ENCODE peak calls at places on chromosomes 13 and 19, in seven cellular contexts. R, A, U, M, L, Y and P are unnamed samples.

GRCh38 chr13:44368062-44368591 is 5.5 kb upstream of the SERP2 start:
- DNase-seq in R (no peak), A (peak), U (no peak), M (no peak), L (peak), Y (no peak), P (no peak)

GRCh38 chr13:86974251-86974994 is 696.7 kb upstream of the SLITRK5 start:
- DNase-seq in R (no peak), A (no peak), U (no peak), M (no peak), L (no peak), Y (no peak), P (no peak)

GRCh38 chr19:49338691-49339363 is 3.6 kb downstream of the CD37 start:
- DNase-seq in R (no peak), A (peak), U (no peak), M (no peak), L (peak), Y (peak), P (peak)

GRCh38 chr13:114120486-114121430 is 11.7 kb downstream of the RASA3 start:
- DNase-seq in R (no peak), A (no peak), U (no peak), M (no peak), L (no peak), Y (no peak), P (no peak)

GRCh38 chr13:33918199-33918932 is 100.4 kb downstream of the RFC3 start:
- DNase-seq in R (no peak), A (no peak), U (no peak), M (no peak), L (peak), Y (no peak), P (no peak)

GRCh38 chr13:76921516-76921915 is 26.8 kb upstream of the ACOD1 start:
- DNase-seq in R (no peak), A (no peak), U (no peak), M (no peak), L (no peak), Y (no peak), P (no peak)

GRCh38 chr13:43848250-43848649 is 31.3 kb downstream of the CCDC122 start:
- DNase-seq in R (no peak), A (no peak), U (no peak), M (no peak), L (peak), Y (no peak), P (no peak)

GRCh38 chr19:49591731-49592485 is 926 bp downstream of the PRR12 start:
- DNase-seq in R (no peak), A (peak), U (peak), M (peak), L (peak), Y (peak), P (peak)

GRCh38 chr19:15154002-15154612 is 46.7 kb downstream of the NOTCH3 start:
- DNase-seq in R (no peak), A (peak), U (no peak), M (no peak), L (peak), Y (no peak), P (peak)

GRCh38 chr19:58544591-58545285 is 874 bp downstream of the TRIM28 start:
- DNase-seq in R (peak), A (peak), U (no peak), M (no peak), L (peak), Y (no peak), P (peak)

GRCh38 chr19:45790942-45791341 is 1.7 kb downstream of the DMWD start:
- DNase-seq in R (no peak), A (no peak), U (no peak), M (no peak), L (no peak), Y (no peak), P (no peak)

GRCh38 chr13:86020350-86021002 is 221.3 kb upstream of the SLITRK6 start:
- DNase-seq in R (no peak), A (no peak), U (no peak), M (no peak), L (no peak), Y (peak), P (no peak)

GRCh38 chr19:41734585-41734984 is 20.7 kb upstream of the CEACAM6 start:
- DNase-seq in R (no peak), A (no peak), U (peak), M (no peak), L (no peak), Y (peak), P (no peak)

GRCh38 chr13:45249662-45250061 is 48.8 kb upstream of the KCTD4 start:
- DNase-seq in R (no peak), A (no peak), U (no peak), M (no peak), L (no peak), Y (no peak), P (no peak)

GRCh38 chr13:20465218-20465879 is 60.3 kb downstream of the CRYL1 start:
- DNase-seq in R (no peak), A (no peak), U (no peak), M (no peak), L (peak), Y (peak), P (no peak)

GRCh38 chr19:4652075-4652474 is 12.8 kb downstream of the TNFAIP8L1 start:
- DNase-seq in R (no peak), A (no peak), U (no peak), M (no peak), L (no peak), Y (no peak), P (no peak)

GRCh38 chr19:29547981-29548380 is 22.2 kb downstream of the VSTM2B start:
- DNase-seq in R (no peak), A (no peak), U (no peak), M (no peak), L (no peak), Y (no peak), P (no peak)

GRCh38 chr13:74114202-74114601 is 20.0 kb downstream of the KLF12 start:
- DNase-seq in R (no peak), A (no peak), U (no peak), M (no peak), L (peak), Y (no peak), P (no peak)

GRCh38 chr13:40072663-40073120 is 417.2 kb downstream of the COG6 start:
- DNase-seq in R (no peak), A (no peak), U (no peak), M (no peak), L (no peak), Y (no peak), P (no peak)

GRCh38 chr19:1221141-1221903 is 15.7 kb downstream of the STK11 start:
- DNase-seq in R (no peak), A (no peak), U (no peak), M (no peak), L (peak), Y (no peak), P (no peak)

GRCh38 chr19:49850221-49850486 is 805 bp upstream of the PTOV1 start:
- DNase-seq in R (no peak), A (no peak), U (no peak), M (no peak), L (no peak), Y (no peak), P (no peak)

GRCh38 chr19:48397263-48397635 is 3.8 kb downstream of the GRIN2D start:
- DNase-seq in R (no peak), A (no peak), U (no peak), M (no peak), L (no peak), Y (no peak), P (no peak)

GRCh38 chr19:35153701-35154534 is 617 bp upstream of the FXYD5 start:
- DNase-seq in R (peak), A (peak), U (no peak), M (peak), L (peak), Y (peak), P (peak)

GRCh38 chr19:17834350-17835181 is 13.2 kb downstream of the JAK3 start:
- DNase-seq in R (no peak), A (peak), U (no peak), M (no peak), L (no peak), Y (no peak), P (peak)

GRCh38 chr19:42433503-42434260 is 6.5 kb upstream of the LIPE start:
- DNase-seq in R (peak), A (peak), U (no peak), M (peak), L (peak), Y (no peak), P (peak)

GRCh38 chr13:43289458-43290255 is 266.3 kb downstream of the DNAJC15 start:
- DNase-seq in R (no peak), A (no peak), U (no peak), M (no peak), L (no peak), Y (peak), P (no peak)

GRCh38 chr13:110126391-110126961 is 180.5 kb downstream of the COL4A1 start:
- DNase-seq in R (no peak), A (peak), U (no peak), M (no peak), L (peak), Y (peak), P (peak)

GRCh38 chr13:76820759-76821158 is 65.4 kb downstream of the KCTD12 start:
- DNase-seq in R (no peak), A (no peak), U (no peak), M (no peak), L (peak), Y (no peak), P (peak)

GRCh38 chr13:95707035-95707434 is 30.1 kb downstream of the DNAJC3 start:
- DNase-seq in R (no peak), A (no peak), U (no peak), M (no peak), L (no peak), Y (no peak), P (no peak)

GRCh38 chr13:98174995-98175394 is 2.1 kb downstream of the RNF113B start:
- DNase-seq in R (no peak), A (no peak), U (no peak), M (no peak), L (no peak), Y (no peak), P (no peak)

GRCh38 chr13:40334031-40334430 is 332.4 kb downstream of the FOXO1 start:
- DNase-seq in R (no peak), A (no peak), U (no peak), M (no peak), L (no peak), Y (no peak), P (no peak)

GRCh38 chr19:48413879-48414623 is 20.6 kb downstream of the GRIN2D start:
- DNase-seq in R (no peak), A (peak), U (no peak), M (no peak), L (peak), Y (no peak), P (peak)

GRCh38 chr19:6322284-6322683 is 11.1 kb downstream of the ACER1 start:
- DNase-seq in R (no peak), A (no peak), U (no peak), M (no peak), L (no peak), Y (no peak), P (no peak)

GRCh38 chr19:35509018-35509652 is 4.3 kb downstream of the DMKN start:
- DNase-seq in R (peak), A (peak), U (no peak), M (no peak), L (no peak), Y (peak), P (peak)

GRCh38 chr13:40780822-40781401 is 8.5 kb upstream of the SLC25A15 start:
- DNase-seq in R (no peak), A (peak), U (no peak), M (no peak), L (no peak), Y (no peak), P (peak)

GRCh38 chr19:42469311-42470239 is 26.8 kb upstream of the CXCL17 start:
- DNase-seq in R (no peak), A (no peak), U (no peak), M (no peak), L (no peak), Y (no peak), P (no peak)

GRCh38 chr13:107238262-107238661 is 670.3 kb upstream of the ARGLU1 start:
- DNase-seq in R (no peak), A (no peak), U (no peak), M (no peak), L (no peak), Y (no peak), P (peak)

GRCh38 chr19:6501740-6502648 is at the start of gene TUBB4A:
- DNase-seq in R (no peak), A (no peak), U (no peak), M (no peak), L (no peak), Y (no peak), P (peak)